ENCODE peak calls at places on chromosomes 12 and 14, in four cellular contexts. T is transverse colon; G is aorta; P is CD8-positive, alpha-beta T cell. S is an unnamed sample.

GRCh38 chr14:53999061-53999488 is 42.5 kb upstream of the BMP4 start:
- DNase-seq in G (no peak), T (no peak), P (no peak), S (peak; percentile 67)

GRCh38 chr12:102059343-102059742 is 2.4 kb downstream of the WASHC3 start:
- DNase-seq in T (no peak), P (no peak), G (no peak), S (no peak)

GRCh38 chr12:89469361-89469760 is 55.2 kb downstream of the GALNT4 start:
- DNase-seq in T (no peak), P (no peak), G (no peak), S (no peak)

GRCh38 chr12:120771097-120771496 is 45.5 kb downstream of the ACADS start:
- DNase-seq in P (no peak), G (no peak), T (no peak), S (no peak)

GRCh38 chr12:2803635-2804380 is 8.7 kb upstream of the ITFG2 start:
- DNase-seq in G (no peak), P (no peak), T (no peak), S (no peak)

GRCh38 chr12:92921877-92922276 is 7.2 kb downstream of the EEA1 start:
- DNase-seq in T (no peak), P (no peak), G (no peak), S (no peak)

GRCh38 chr12:70664463-70664862 is 27.2 kb upstream of the PTPRB start:
- DNase-seq in G (no peak), P (no peak), T (no peak), S (no peak)

GRCh38 chr14:41766772-41767171 is 160.1 kb downstream of the LRFN5 start:
- DNase-seq in T (no peak), P (no peak), G (no peak), S (no peak)

GRCh38 chr14:29548948-29549370 is 378.7 kb downstream of the PRKD1 start:
- DNase-seq in P (no peak), G (no peak), T (no peak), S (no peak)

GRCh38 chr14:52124791-52125661 is 56.2 kb upstream of the NID2 start:
- DNase-seq in G (no peak), T (no peak), P (no peak), S (no peak)

GRCh38 chr12:6452245-6452731 is 446 bp downstream of the TAPBPL start:
- DNase-seq in P (no peak), T (peak; percentile 68), G (no peak), S (no peak)

GRCh38 chr14:64147126-64147790 is 146.9 kb downstream of the ESR2 start:
- DNase-seq in G (no peak), P (no peak), T (no peak), S (no peak)

GRCh38 chr14:55180434-55180833 is 11.0 kb downstream of the DLGAP5 start:
- DNase-seq in G (no peak), T (no peak), P (no peak), S (no peak)

GRCh38 chr14:105517096-105517495 is 9.3 kb upstream of the TMEM121 start:
- DNase-seq in P (no peak), G (no peak), T (no peak), S (no peak)

GRCh38 chr12:105418232-105418631 is 87.7 kb downstream of the C12orf75 start:
- DNase-seq in G (no peak), P (no peak), T (no peak), S (no peak)

GRCh38 chr14:58814476-58814875 is 176.7 kb downstream of the DACT1 start:
- DNase-seq in P (no peak), G (no peak), T (no peak), S (no peak)

GRCh38 chr14:105152794-105153241 is 15.8 kb downstream of the JAG2 start:
- DNase-seq in G (peak; percentile 29), T (no peak), P (no peak), S (no peak)

GRCh38 chr14:74501135-74501614 is 7.6 kb downstream of the ISCA2 start:
- DNase-seq in T (peak; percentile 46), G (peak; percentile 84), P (no peak), S (peak; percentile 67)

GRCh38 chr14:89900822-89901221 is 53.7 kb downstream of the EFCAB11 start:
- DNase-seq in P (no peak), T (no peak), G (no peak), S (no peak)

GRCh38 chr12:116233669-116234068 is 43.8 kb downstream of the MED13L start:
- DNase-seq in P (no peak), T (no peak), G (no peak), S (no peak)

GRCh38 chr12:29521951-29522350 is 24.5 kb upstream of the OVCH1 start:
- DNase-seq in P (no peak), G (no peak), T (no peak), S (no peak)

GRCh38 chr12:46342562-46343033 is 30.0 kb downstream of the SLC38A2 start:
- DNase-seq in T (peak; percentile 15), P (peak; percentile 17), G (no peak), S (no peak)

GRCh38 chr12:123532021-123532420 is 1.5 kb downstream of the RILPL1 start:
- DNase-seq in T (peak; percentile 21), G (peak; percentile 60), P (no peak), S (no peak)

GRCh38 chr12:98820005-98820404 is 174.9 kb downstream of the APAF1 start:
- DNase-seq in T (no peak), P (no peak), G (no peak), S (no peak)

GRCh38 chr14:91729756-91730155 is 2.1 kb downstream of the CATSPERB start:
- DNase-seq in G (no peak), P (no peak), T (no peak), S (no peak)

GRCh38 chr14:99749142-99749541 is 44.1 kb upstream of the EML1 start:
- DNase-seq in T (no peak), P (no peak), G (no peak), S (no peak)

GRCh38 chr12:32444895-32445294 is 45.5 kb downstream of the FGD4 start:
- DNase-seq in P (no peak), G (no peak), T (no peak), S (no peak)

GRCh38 chr12:132559652-132560420 is 50.5 kb downstream of the LRCOL1 start:
- DNase-seq in G (no peak), P (no peak), T (peak; percentile 51), S (no peak)

GRCh38 chr14:38211258-38211735 is 3.6 kb downstream of the SSTR1 start:
- DNase-seq in T (no peak), G (no peak), P (no peak), S (no peak)

GRCh38 chr12:113063396-113064350 is 7.1 kb downstream of the DTX1 start:
- DNase-seq in P (no peak), G (no peak), T (no peak), S (no peak)

GRCh38 chr12:7162691-7163114 is 26.8 kb upstream of the PEX5 start:
- DNase-seq in G (no peak), T (peak; percentile 32), P (no peak), S (no peak)

GRCh38 chr12:70400124-70400523 is 34.0 kb downstream of the KCNMB4 start:
- DNase-seq in G (no peak), T (no peak), P (no peak), S (no peak)

GRCh38 chr12:43856932-43857331 is 21.1 kb downstream of the TMEM117 start:
- DNase-seq in P (no peak), T (no peak), G (no peak), S (no peak)

GRCh38 chr14:104355949-104356737 is 217.8 kb downstream of the KIF26A start:
- DNase-seq in P (no peak), G (peak; percentile 20), T (no peak), S (peak; percentile 25)

GRCh38 chr14:101564444-101564776 is 3.1 kb downstream of the DIO3 start:
- DNase-seq in T (no peak), P (no peak), G (no peak), S (no peak)

GRCh38 chr14:57388072-57388471 is 2.3 kb upstream of the NAA30 start:
- DNase-seq in G (no peak), T (no peak), P (no peak), S (no peak)

GRCh38 chr12:54660320-54660962 is 12.3 kb upstream of the DCD start:
- DNase-seq in G (no peak), P (no peak), T (no peak), S (no peak)

GRCh38 chr14:90514566-90514965 is 117.7 kb downstream of the CALM1 start:
- DNase-seq in T (no peak), G (no peak), P (no peak), S (no peak)

GRCh38 chr14:63654346-63654745 is 12.7 kb upstream of the WDR89 start:
- DNase-seq in G (no peak), P (no peak), T (no peak), S (no peak)

GRCh38 chr12:47397664-47398281 is 308.1 kb downstream of the RPAP3 start:
- DNase-seq in G (no peak), T (no peak), P (no peak), S (no peak)
- H3K27ac ChIP-seq in G (no peak overlapping the region), T (no peak overlapping the region), P (no peak overlapping the region), S (no peak overlapping the region)

GRCh38 chr14:67331368-67332125 is 28.1 kb downstream of the ATP6V1D start:
- DNase-seq in G (no peak), T (no peak), P (no peak), S (no peak)
- H3K4me1 ChIP-seq in G (no peaks in the 10 kb centered on the region), T (no peaks in the 10 kb centered on the region), P (no peaks in the 10 kb centered on the region), S (no peaks in the 10 kb centered on the region)

GRCh38 chr14:65173973-65174693 is 71.8 kb upstream of the MAX start:
- DNase-seq in P (no peak), G (no peak), T (no peak), S (no peak)
- H3K4me3 ChIP-seq in P (no peak overlapping the region), G (no peak overlapping the region), T (no peak overlapping the region), S (no peak overlapping the region)

DNA sequence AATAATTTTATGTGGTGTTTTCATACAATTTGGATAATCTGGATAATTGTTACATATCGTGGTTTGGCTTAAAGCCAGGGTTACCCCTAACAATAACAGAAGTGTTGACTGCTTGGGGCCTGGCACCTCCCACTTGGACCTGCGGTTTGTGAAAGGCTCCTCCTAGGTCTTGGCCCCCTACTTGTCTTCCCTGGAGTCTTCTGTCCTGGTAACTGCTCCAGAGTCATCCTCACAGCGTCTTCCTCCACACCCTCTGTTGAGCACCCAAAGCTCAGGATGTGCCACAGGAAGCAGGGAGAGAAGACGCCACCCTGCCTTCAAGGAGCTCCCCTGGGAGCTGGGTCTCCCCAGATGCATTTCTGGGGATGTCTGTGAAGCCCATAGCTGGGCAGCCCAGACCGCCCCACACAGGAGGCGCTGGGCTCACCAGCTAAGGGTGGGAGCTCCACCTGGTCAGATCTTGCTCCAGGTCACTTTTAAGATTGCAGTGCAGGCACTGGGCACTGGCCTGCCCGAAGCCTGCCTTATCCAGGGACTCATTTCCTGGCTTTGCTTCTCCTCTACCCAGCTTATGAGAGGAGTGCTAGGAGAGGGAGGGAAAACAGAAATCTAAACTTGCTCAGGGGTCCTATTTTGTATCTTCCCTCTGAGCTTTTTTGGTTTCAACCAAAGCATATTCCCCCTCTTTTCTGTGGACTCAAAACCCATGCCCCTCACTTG is 98.2 kb downstream of the ZFP36L1 start:
- DNase-seq in P (no peak), T (no peak), G (peak; percentile 45), S (no peak)
- H3K27ac ChIP-seq in P (no peak overlapping the region), T (no peak overlapping the region), G (no peak overlapping the region), S (no peak overlapping the region)

GRCh38 chr12:53500119-53500775 is 836 bp upstream of the TARBP2 start:
- DNase-seq in T (peak; percentile 66), G (peak; percentile 86), P (no peak), S (peak; percentile 77)
- H3K4me1 ChIP-seq in T (peaks cover 50% of the 10 kb centered on the region), G (no peaks in the 10 kb centered on the region), P (peaks cover 28% of the 10 kb centered on the region), S (peaks cover 60% of the 10 kb centered on the region)